ENCODE peak calls at places on chromosomes 1 and 21, in five cellular contexts. C is tibial nerve, L is A549, V is K562, S is sigmoid colon. K is an unnamed sample.

GRCh38 chr21:46616656-46617055 is 11.8 kb upstream of the S100B start:
- DNase-seq in V (no peak), C (no peak), S (no peak), L (no peak), K (no peak)

GRCh38 chr1:210250998-210251679 is 18.5 kb downstream of the SERTAD4 start:
- DNase-seq in L (peak; percentile 53), V (no peak), C (peak; percentile 17), S (peak; percentile 88), K (peak; percentile 63)

GRCh38 chr1:43853161-43853921 is 80.3 kb upstream of the ARTN start:
- DNase-seq in S (peak; percentile 79), L (no peak), C (peak; percentile 48), V (no peak), K (peak; percentile 67)

GRCh38 chr1:40185951-40186864 is 25.0 kb downstream of the RLF start:
- DNase-seq in C (no peak), L (no peak), S (no peak), V (no peak), K (no peak)

GRCh38 chr1:246566808-246567154 is 525 bp downstream of the CNST start:
- DNase-seq in C (no peak), S (no peak), L (peak; percentile 21), V (no peak), K (no peak)

GRCh38 chr1:65149753-65150463 is 1.9 kb downstream of the AK4 start:
- DNase-seq in L (no peak), V (no peak), C (no peak), S (no peak), K (no peak)

GRCh38 chr1:26579662-26580061 is 50.1 kb downstream of the RPS6KA1 start:
- DNase-seq in V (no peak), S (peak; percentile 2), L (no peak), C (no peak), K (no peak)

GRCh38 chr1:172585348-172585747 is 52.4 kb downstream of the SUCO start:
- DNase-seq in V (no peak), L (no peak), C (no peak), S (no peak), K (no peak)

GRCh38 chr21:26717146-26717739 is 128.0 kb downstream of the ADAMTS1 start:
- DNase-seq in C (no peak), S (no peak), V (peak; percentile 18), L (peak; percentile 2), K (no peak)

GRCh38 chr1:6275826-6276764 is 15.2 kb upstream of the GPR153 start:
- DNase-seq in C (peak; percentile 32), S (peak; percentile 93), V (peak; percentile 67), L (no peak), K (no peak)

GRCh38 chr1:199272690-199273089 is 633.9 kb downstream of the PTPRC start:
- DNase-seq in L (peak; percentile 12), S (no peak), V (no peak), C (no peak), K (peak; percentile 63)

GRCh38 chr1:151720974-151721787 is at the start of gene RIIAD1:
- DNase-seq in C (peak; percentile 25), L (peak; percentile 62), V (peak; percentile 78), S (no peak), K (peak; percentile 41)

GRCh38 chr1:180424848-180425457 is 77.4 kb downstream of the ACBD6 start:
- DNase-seq in C (no peak), S (no peak), V (no peak), L (no peak), K (no peak)

GRCh38 chr1:84957956-84958355 is 39.0 kb downstream of the MCOLN2 start:
- DNase-seq in V (no peak), C (no peak), L (no peak), S (no peak), K (no peak)

GRCh38 chr1:31976401-31976800 is 37.3 kb upstream of the KHDRBS1 start:
- DNase-seq in C (no peak), S (no peak), L (no peak), V (no peak), K (no peak)

GRCh38 chr1:173113015-173113741 is 62.4 kb upstream of the TNFSF18 start:
- DNase-seq in L (no peak), S (no peak), C (no peak), V (no peak), K (no peak)

GRCh38 chr1:224733021-224733911 is 117.1 kb downstream of the CNIH3 start:
- DNase-seq in V (no peak), S (no peak), C (no peak), L (no peak), K (no peak)

GRCh38 chr1:9625761-9626160 is 25.8 kb upstream of the PIK3CD start:
- DNase-seq in V (no peak), C (no peak), S (no peak), L (no peak), K (no peak)

GRCh38 chr1:43991476-43992231 is at the start of gene CCDC24:
- DNase-seq in C (peak; percentile 79), V (peak; percentile 94), S (peak; percentile 93), L (peak; percentile 65), K (peak; percentile 91)

GRCh38 chr1:206803221-206803730 is 31.0 kb upstream of the IL10 start:
- DNase-seq in L (no peak), V (no peak), S (no peak), C (no peak), K (peak; percentile 28)

GRCh38 chr1:33140153-33141149 is 41.4 kb downstream of the TRIM62 start:
- DNase-seq in S (no peak), V (no peak), L (no peak), C (no peak), K (no peak)

GRCh38 chr1:30808067-30808662 is 50.6 kb upstream of the LAPTM5 start:
- DNase-seq in C (no peak), S (no peak), L (no peak), V (no peak), K (no peak)

GRCh38 chr1:244137725-244138124 is 86.6 kb downstream of the ZBTB18 start:
- DNase-seq in L (no peak), S (no peak), V (no peak), C (no peak), K (no peak)

GRCh38 chr1:8439015-8439702 is 121.2 kb downstream of the SLC45A1 start:
- DNase-seq in L (no peak), S (peak; percentile 92), C (peak; percentile 79), V (peak; percentile 76), K (peak; percentile 76)

GRCh38 chr1:38134294-38134755 is 87.7 kb upstream of the POU3F1 start:
- DNase-seq in L (no peak), V (no peak), C (no peak), S (no peak), K (no peak)

GRCh38 chr1:102191723-102192122 is 195.0 kb upstream of the OLFM3 start:
- DNase-seq in C (no peak), S (no peak), L (no peak), V (no peak), K (no peak)
- TF ChIP-seq CTCF in C (no peak), S (no peak), L (no peak), V (no peak), K (no peak)

DNA sequence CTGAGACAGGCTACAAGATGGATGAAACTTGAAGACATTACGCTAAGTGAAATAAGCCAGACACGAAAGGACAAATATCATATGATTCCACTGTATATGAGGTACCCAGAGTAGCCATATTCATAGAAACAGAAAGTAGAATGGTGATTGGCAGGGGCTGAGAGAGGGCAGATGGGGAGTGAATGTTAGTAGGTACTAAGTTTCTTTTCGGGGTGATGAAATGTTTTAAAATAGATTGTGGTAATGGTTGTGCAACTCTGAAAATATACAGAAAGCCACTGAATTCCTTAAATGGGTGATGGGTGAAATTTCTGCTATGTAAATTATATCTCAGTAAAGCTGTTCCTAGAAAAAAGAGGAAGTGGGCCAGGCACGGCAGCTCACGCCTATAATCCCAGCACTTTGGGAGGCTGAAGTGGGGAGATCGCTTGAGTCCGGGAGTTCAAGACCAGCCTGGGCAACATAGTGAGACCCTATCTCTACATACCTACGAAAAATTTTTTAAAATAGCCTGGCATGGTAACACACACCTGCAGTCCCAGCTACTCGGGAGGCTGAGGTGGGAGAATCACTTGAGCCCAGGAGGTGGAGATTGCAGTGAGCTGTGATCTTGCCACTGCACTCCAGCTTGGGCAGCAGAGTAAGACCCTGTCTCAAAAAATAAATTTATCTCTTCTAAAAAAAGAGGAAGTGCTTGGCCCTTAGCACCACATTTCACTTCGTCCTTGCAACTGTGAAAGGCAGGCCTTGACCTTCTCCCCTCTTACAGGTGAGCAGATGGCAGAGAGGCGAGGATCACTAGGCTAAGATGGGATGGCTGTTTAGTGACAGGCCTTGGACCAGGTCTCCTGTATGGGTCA is 16.0 kb downstream of the SLC27A3 start:
- DNase-seq in S (peak; percentile 74), C (no peak), V (no peak), L (no peak), K (no peak)
- TF ChIP-seq EP300 in S (peak; percentile 1), C (peak; percentile 15), V (no peak), L (no peak), K (no peak)

GRCh38 chr1:208187499-208188041 is 56.6 kb downstream of the PLXNA2 start:
- DNase-seq in C (no peak), L (no peak), V (no peak), S (no peak), K (no peak)
- TF ChIP-seq CTCF in C (no peak), L (no peak), V (no peak), S (no peak), K (no peak)

GRCh38 chr21:29240136-29240535 is 58.6 kb upstream of the BACH1 start:
- DNase-seq in L (no peak), C (no peak), S (no peak), V (no peak), K (no peak)

GRCh38 chr21:29235714-29236197 is 63.0 kb upstream of the BACH1 start:
- DNase-seq in C (no peak), V (no peak), L (no peak), S (no peak), K (no peak)

GRCh38 chr21:29238052-29238966 is 60.4 kb upstream of the BACH1 start:
- DNase-seq in L (no peak), V (no peak), S (no peak), C (no peak), K (no peak)

GRCh38 chr21:29238967-29239289 is 59.8 kb upstream of the BACH1 start:
- DNase-seq in C (peak; percentile 53), S (no peak), V (no peak), L (no peak), K (no peak)

DNA sequence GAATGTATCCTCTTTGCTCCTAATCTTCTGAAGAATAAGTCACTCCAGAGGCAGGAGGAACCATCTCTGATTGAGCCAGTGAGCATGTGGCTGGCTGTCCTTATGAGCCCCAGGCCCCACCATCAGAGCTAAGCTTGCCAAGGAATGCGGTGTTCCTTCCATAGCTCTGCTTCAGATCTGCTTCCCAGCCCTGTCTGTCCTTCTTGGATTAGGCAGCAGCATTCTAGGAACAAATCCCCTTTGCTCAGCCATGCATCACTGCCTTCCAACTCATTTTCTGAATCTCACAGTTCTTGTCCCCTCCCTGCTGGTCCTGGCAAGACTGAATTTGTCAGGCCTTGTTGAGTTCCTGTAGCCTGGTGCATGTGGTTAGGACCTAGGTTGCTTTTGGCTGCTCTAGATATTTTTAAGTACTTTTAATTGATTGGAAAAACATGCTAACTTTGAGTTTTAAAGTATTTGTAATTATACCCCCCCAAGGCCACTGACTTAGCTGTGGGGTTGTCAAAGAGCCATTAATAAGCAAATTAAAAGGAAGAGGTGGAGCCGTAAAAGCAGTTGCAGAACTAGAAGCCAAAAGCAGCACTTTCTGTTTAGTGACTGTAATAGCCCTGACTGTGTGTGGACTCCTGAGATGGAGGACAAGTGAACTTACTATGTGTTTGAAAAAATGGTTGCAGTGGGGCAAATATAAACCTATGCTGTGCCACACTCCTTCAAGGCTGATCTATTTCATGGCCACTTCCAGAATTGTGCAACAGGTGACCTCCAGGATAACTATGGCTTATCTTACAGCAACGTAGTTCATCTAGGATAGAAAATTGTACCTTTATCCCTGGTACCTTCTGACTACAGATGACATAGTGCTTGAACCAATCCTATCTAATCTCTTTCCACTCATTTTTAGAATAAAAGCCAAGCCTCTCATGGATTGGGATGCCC is 61.3 kb upstream of the BACH1 start:
- DNase-seq in S (no peak), C (no peak), L (no peak), V (no peak), K (no peak)
- TF ChIP-seq EP300 in S (peak; percentile 16), C (no peak), L (no peak), V (no peak), K (no peak)